ENCODE peak calls at places on chromosomes 13 and 19, in eight cellular contexts. One of them, this sample, is unnamed.

GRCh38 chr13:65725001-65725400 is 1505.1 kb downstream of the PCDH9 start:
- DNase-seq in left ventricle myocardium inferior: no peak
- DNase-seq in GM23338: no peak
- DNase-seq in mesothelial cell of epicardium: no peak
- DNase-seq in neural progenitor cell: no peak
- DNase-seq in psoas muscle: no peak
- DNase-seq in AG04450: no peak
- DNase-seq in pancreas: no peak
- DNase-seq in this sample: no peak

GRCh38 chr19:15123031-15123890 is 16.1 kb downstream of the SYDE1 start:
- DNase-seq in left ventricle myocardium inferior: no peak
- DNase-seq in mesothelial cell of epicardium: no peak
- DNase-seq in pancreas: peak
- DNase-seq in GM23338: no peak
- DNase-seq in neural progenitor cell: no peak
- DNase-seq in psoas muscle: no peak
- DNase-seq in AG04450: no peak
- DNase-seq in this sample: no peak

GRCh38 chr19:45526143-45526542 is 18.9 kb downstream of the VASP start:
- DNase-seq in mesothelial cell of epicardium: no peak
- DNase-seq in pancreas: no peak
- DNase-seq in AG04450: no peak
- DNase-seq in psoas muscle: peak
- DNase-seq in GM23338: peak
- DNase-seq in left ventricle myocardium inferior: peak
- DNase-seq in neural progenitor cell: peak
- DNase-seq in this sample: no peak

GRCh38 chr13:42524487-42525034 is 49.4 kb upstream of the TNFSF11 start:
- DNase-seq in neural progenitor cell: no peak
- DNase-seq in GM23338: no peak
- DNase-seq in AG04450: no peak
- DNase-seq in pancreas: no peak
- DNase-seq in mesothelial cell of epicardium: no peak
- DNase-seq in left ventricle myocardium inferior: no peak
- DNase-seq in psoas muscle: no peak
- DNase-seq in this sample: no peak

GRCh38 chr13:73258396-73258795 is 199.6 kb downstream of the KLF5 start:
- DNase-seq in mesothelial cell of epicardium: no peak
- DNase-seq in psoas muscle: no peak
- DNase-seq in AG04450: no peak
- DNase-seq in neural progenitor cell: no peak
- DNase-seq in left ventricle myocardium inferior: no peak
- DNase-seq in pancreas: no peak
- DNase-seq in GM23338: no peak
- DNase-seq in this sample: no peak

GRCh38 chr19:10353793-10354391 is 14.5 kb upstream of the ICAM3 start:
- DNase-seq in neural progenitor cell: peak
- DNase-seq in pancreas: peak
- DNase-seq in left ventricle myocardium inferior: peak
- DNase-seq in mesothelial cell of epicardium: peak
- DNase-seq in psoas muscle: peak
- DNase-seq in AG04450: no peak
- DNase-seq in GM23338: peak
- DNase-seq in this sample: peak

GRCh38 chr13:40546047-40546446 is 120.4 kb downstream of the FOXO1 start:
- DNase-seq in pancreas: no peak
- DNase-seq in mesothelial cell of epicardium: no peak
- DNase-seq in neural progenitor cell: no peak
- DNase-seq in GM23338: no peak
- DNase-seq in AG04450: no peak
- DNase-seq in left ventricle myocardium inferior: no peak
- DNase-seq in psoas muscle: no peak
- DNase-seq in this sample: no peak

GRCh38 chr19:14381689-14382474 is 638 bp downstream of the ADGRE5 start:
- DNase-seq in AG04450: no peak
- DNase-seq in GM23338: no peak
- DNase-seq in left ventricle myocardium inferior: peak
- DNase-seq in mesothelial cell of epicardium: no peak
- DNase-seq in pancreas: no peak
- DNase-seq in neural progenitor cell: no peak
- DNase-seq in psoas muscle: peak
- DNase-seq in this sample: no peak

GRCh38 chr19:39474139-39474620 is 6.5 kb upstream of the TIMM50 start:
- DNase-seq in pancreas: peak
- DNase-seq in mesothelial cell of epicardium: peak
- DNase-seq in left ventricle myocardium inferior: peak
- DNase-seq in AG04450: no peak
- DNase-seq in psoas muscle: peak
- DNase-seq in GM23338: peak
- DNase-seq in neural progenitor cell: peak
- DNase-seq in this sample: peak

GRCh38 chr13:51342706-51343105 is 3.2 kb downstream of the SERPINE3 start:
- DNase-seq in neural progenitor cell: no peak
- DNase-seq in psoas muscle: no peak
- DNase-seq in mesothelial cell of epicardium: no peak
- DNase-seq in pancreas: no peak
- DNase-seq in GM23338: no peak
- DNase-seq in AG04450: peak
- DNase-seq in left ventricle myocardium inferior: no peak
- DNase-seq in this sample: no peak

GRCh38 chr13:39503048-39503447 is 99.9 kb downstream of the LHFPL6 start:
- DNase-seq in AG04450: no peak
- DNase-seq in neural progenitor cell: no peak
- DNase-seq in GM23338: peak
- DNase-seq in psoas muscle: no peak
- DNase-seq in mesothelial cell of epicardium: no peak
- DNase-seq in left ventricle myocardium inferior: no peak
- DNase-seq in pancreas: no peak
- DNase-seq in this sample: no peak

GRCh38 chr13:30526612-30527217 is 61.0 kb upstream of the HMGB1 start:
- DNase-seq in AG04450: no peak
- DNase-seq in GM23338: peak
- DNase-seq in mesothelial cell of epicardium: no peak
- DNase-seq in left ventricle myocardium inferior: peak
- DNase-seq in psoas muscle: peak
- DNase-seq in pancreas: no peak
- DNase-seq in neural progenitor cell: peak
- DNase-seq in this sample: no peak

GRCh38 chr19:34601071-34601470 is 75.9 kb downstream of the SCGB2B2 start:
- DNase-seq in mesothelial cell of epicardium: no peak
- DNase-seq in neural progenitor cell: no peak
- DNase-seq in AG04450: no peak
- DNase-seq in psoas muscle: no peak
- DNase-seq in pancreas: no peak
- DNase-seq in left ventricle myocardium inferior: no peak
- DNase-seq in GM23338: no peak
- DNase-seq in this sample: no peak

GRCh38 chr19:53957448-53958167 is 5.1 kb upstream of the CACNG8 start:
- DNase-seq in left ventricle myocardium inferior: no peak
- DNase-seq in psoas muscle: no peak
- DNase-seq in mesothelial cell of epicardium: no peak
- DNase-seq in AG04450: no peak
- DNase-seq in pancreas: no peak
- DNase-seq in GM23338: peak
- DNase-seq in neural progenitor cell: no peak
- DNase-seq in this sample: no peak

GRCh38 chr19:18342090-18342632 is 1.8 kb downstream of the PGPEP1 start:
- DNase-seq in mesothelial cell of epicardium: no peak
- DNase-seq in GM23338: no peak
- DNase-seq in psoas muscle: no peak
- DNase-seq in AG04450: no peak
- DNase-seq in pancreas: no peak
- DNase-seq in neural progenitor cell: no peak
- DNase-seq in left ventricle myocardium inferior: no peak
- DNase-seq in this sample: no peak

GRCh38 chr19:18340237-18340989 is at the start of gene PGPEP1:
- DNase-seq in left ventricle myocardium inferior: peak
- DNase-seq in neural progenitor cell: peak
- DNase-seq in mesothelial cell of epicardium: peak
- DNase-seq in AG04450: no peak
- DNase-seq in pancreas: peak
- DNase-seq in psoas muscle: peak
- DNase-seq in GM23338: peak
- DNase-seq in this sample: peak

GRCh38 chr19:18339703-18340102 is 695 bp upstream of the PGPEP1 start:
- DNase-seq in left ventricle myocardium inferior: no peak
- DNase-seq in psoas muscle: no peak
- DNase-seq in AG04450: no peak
- DNase-seq in GM23338: peak
- DNase-seq in pancreas: no peak
- DNase-seq in mesothelial cell of epicardium: no peak
- DNase-seq in neural progenitor cell: peak
- DNase-seq in this sample: no peak

GRCh38 chr19:18338471-18339001 is 1.9 kb upstream of the PGPEP1 start:
- DNase-seq in AG04450: no peak
- DNase-seq in mesothelial cell of epicardium: no peak
- DNase-seq in psoas muscle: no peak
- DNase-seq in pancreas: no peak
- DNase-seq in neural progenitor cell: no peak
- DNase-seq in left ventricle myocardium inferior: no peak
- DNase-seq in GM23338: no peak
- DNase-seq in this sample: no peak

DNA sequence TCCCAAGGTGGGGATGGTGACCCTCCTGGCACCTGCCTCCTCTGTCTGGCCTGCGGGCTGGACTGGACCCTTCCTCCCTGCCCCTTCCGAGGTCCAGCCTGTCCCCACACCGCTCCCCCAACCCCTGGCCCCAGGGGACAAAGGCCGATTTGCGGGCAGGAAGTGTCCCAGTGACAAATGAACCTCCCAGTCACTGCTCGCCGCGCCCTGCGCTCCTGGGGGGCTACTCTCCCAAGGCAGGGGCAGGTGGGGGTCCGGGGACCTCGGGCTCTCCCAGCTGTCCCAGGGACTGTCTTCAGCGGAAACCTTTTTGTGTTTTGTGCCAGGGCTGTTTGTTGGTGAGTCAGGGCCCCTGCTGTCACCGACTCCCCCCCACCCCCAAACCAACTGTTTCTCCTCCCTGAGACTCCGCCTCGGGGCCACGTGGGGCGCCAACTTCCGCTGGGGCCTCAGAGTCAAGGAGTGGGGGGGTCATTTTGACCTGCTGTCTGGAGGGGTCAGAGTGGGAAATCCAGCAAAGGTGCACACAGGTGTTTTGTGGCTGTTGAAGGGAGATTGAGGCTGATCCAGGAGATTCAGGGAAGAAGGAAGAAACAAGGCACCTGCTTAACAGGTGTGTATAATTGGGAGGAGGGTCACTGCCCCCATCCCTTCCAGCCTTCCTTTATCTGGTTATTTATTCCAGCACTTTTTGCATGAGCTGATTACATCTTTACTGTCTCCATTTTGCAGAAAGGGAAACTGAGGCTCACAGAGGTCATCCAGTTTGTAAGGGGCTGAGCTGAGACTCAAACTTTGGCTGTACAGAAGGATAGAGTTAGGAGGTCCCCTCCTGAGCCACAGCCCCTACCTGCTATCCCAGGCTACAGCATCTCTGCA is 831 bp downstream of the PGPEP1 start:
- DNase-seq in pancreas: no peak
- DNase-seq in mesothelial cell of epicardium: no peak
- DNase-seq in left ventricle myocardium inferior: peak
- DNase-seq in psoas muscle: peak
- DNase-seq in AG04450: no peak
- DNase-seq in neural progenitor cell: peak
- DNase-seq in GM23338: peak
- DNase-seq in this sample: no peak
- TF ChIP-seq CTCF in pancreas: no peak
- TF ChIP-seq CTCF in mesothelial cell of epicardium: no peak
- TF ChIP-seq CTCF in left ventricle myocardium inferior: peak
- TF ChIP-seq CTCF in psoas muscle: no peak
- TF ChIP-seq CTCF in AG04450: peak
- TF ChIP-seq CTCF in neural progenitor cell: no peak
- TF ChIP-seq CTCF in GM23338: peak
- TF ChIP-seq CTCF in this sample: peak

GRCh38 chr19:11798391-11799296 is at the start of gene ZNF491:
- DNase-seq in GM23338: peak
- DNase-seq in mesothelial cell of epicardium: peak
- DNase-seq in AG04450: peak
- DNase-seq in pancreas: peak
- DNase-seq in psoas muscle: peak
- DNase-seq in neural progenitor cell: peak
- DNase-seq in left ventricle myocardium inferior: peak
- DNase-seq in this sample: peak
- TF ChIP-seq CTCF in GM23338: peak
- TF ChIP-seq CTCF in mesothelial cell of epicardium: peak
- TF ChIP-seq CTCF in AG04450: no peak
- TF ChIP-seq CTCF in pancreas: peak
- TF ChIP-seq CTCF in psoas muscle: peak
- TF ChIP-seq CTCF in neural progenitor cell: peak
- TF ChIP-seq CTCF in left ventricle myocardium inferior: peak
- TF ChIP-seq CTCF in this sample: peak

GRCh38 chr19:46748325-46749109 is 2.3 kb upstream of the STRN4 start:
- DNase-seq in AG04450: no peak
- DNase-seq in GM23338: peak
- DNase-seq in psoas muscle: peak
- DNase-seq in pancreas: no peak
- DNase-seq in mesothelial cell of epicardium: peak
- DNase-seq in left ventricle myocardium inferior: peak
- DNase-seq in neural progenitor cell: peak
- DNase-seq in this sample: no peak
- TF ChIP-seq CTCF in AG04450: peak
- TF ChIP-seq CTCF in GM23338: peak
- TF ChIP-seq CTCF in psoas muscle: peak
- TF ChIP-seq CTCF in pancreas: peak
- TF ChIP-seq CTCF in mesothelial cell of epicardium: peak
- TF ChIP-seq CTCF in left ventricle myocardium inferior: peak
- TF ChIP-seq CTCF in neural progenitor cell: peak
- TF ChIP-seq CTCF in this sample: peak

GRCh38 chr19:51398096-51398704 is 7.8 kb upstream of the C19orf84 start:
- DNase-seq in mesothelial cell of epicardium: no peak
- DNase-seq in AG04450: no peak
- DNase-seq in left ventricle myocardium inferior: no peak
- DNase-seq in psoas muscle: no peak
- DNase-seq in neural progenitor cell: peak
- DNase-seq in pancreas: no peak
- DNase-seq in GM23338: peak
- DNase-seq in this sample: no peak
- TF ChIP-seq CTCF in mesothelial cell of epicardium: no peak
- TF ChIP-seq CTCF in AG04450: peak
- TF ChIP-seq CTCF in left ventricle myocardium inferior: peak
- TF ChIP-seq CTCF in psoas muscle: peak
- TF ChIP-seq CTCF in neural progenitor cell: peak
- TF ChIP-seq CTCF in pancreas: peak
- TF ChIP-seq CTCF in GM23338: peak
- TF ChIP-seq CTCF in this sample: peak

This sample was measured in type B pancreatic cell.